ENCODE peak calls at places on chromosomes 7 and 10, in seven cellular contexts. J is uterus, U is mammary epithelial cell, L is K562, I is cardiac muscle cell, C is HepG2, O is lung. F is an unnamed sample.
A peak's percentile ranks its signal among the peaks of the same experiment; 100 is the strongest.

GRCh38 chr7:2959343-2959680 is 84.4 kb downstream of the CARD11 start:
- DNase-seq in O (no peak), I (no peak), L (no peak), J (no peak), U (no peak), C (no peak), F (peak; percentile 44)

GRCh38 chr7:79149831-79150230 is 303.6 kb downstream of the MAGI2 start:
- DNase-seq in U (no peak), O (no peak), L (no peak), I (peak; percentile 1), C (no peak), J (no peak), F (no peak)

GRCh38 chr10:118729641-118730258 is 25.0 kb downstream of the CACUL1 start:
- DNase-seq in J (no peak), O (no peak), L (no peak), U (no peak), C (no peak), I (peak; percentile 26), F (no peak)

GRCh38 chr7:23315366-23315765 is 16.2 kb downstream of the MALSU1 start:
- DNase-seq in J (no peak), O (no peak), C (no peak), L (no peak), U (peak; percentile 48), I (peak; percentile 31), F (no peak)

GRCh38 chr7:4742852-4743251 is 32.6 kb upstream of the AP5Z1 start:
- DNase-seq in L (no peak), J (no peak), U (no peak), C (no peak), O (no peak), I (no peak), F (no peak)

GRCh38 chr7:19674266-19674960 is 34.4 kb downstream of the POLR1F start:
- DNase-seq in J (no peak), C (no peak), O (no peak), L (no peak), I (peak; percentile 19), U (peak; percentile 9), F (no peak)

GRCh38 chr7:17147409-17147808 is 151.0 kb upstream of the AHR start:
- DNase-seq in L (no peak), I (no peak), U (no peak), C (no peak), J (no peak), O (no peak), F (no peak)

GRCh38 chr7:101255841-101256240 is 11.0 kb upstream of the FIS1 start:
- DNase-seq in L (no peak), O (no peak), I (no peak), J (no peak), U (no peak), C (no peak), F (no peak)

GRCh38 chr10:27383595-27384542 is 120.2 kb upstream of the RAB18 start:
- DNase-seq in O (no peak), I (no peak), J (no peak), U (peak; percentile 51), L (no peak), C (peak; percentile 38), F (no peak)

GRCh38 chr10:18793951-18794350 is 134.7 kb downstream of the ARL5B start:
- DNase-seq in I (peak; percentile 5), C (peak; percentile 4), O (no peak), U (peak; percentile 14), L (no peak), J (no peak), F (peak; percentile 6)

GRCh38 chr10:67618116-67618515 is 77.9 kb downstream of the CTNNA3 start:
- DNase-seq in I (no peak), C (no peak), L (no peak), U (no peak), J (no peak), O (no peak), F (no peak)

GRCh38 chr7:88806280-88807037 is 10.9 kb upstream of the TEX47 start:
- DNase-seq in C (no peak), O (no peak), L (no peak), J (no peak), I (no peak), U (no peak), F (no peak)

GRCh38 chr10:24503627-24504320 is 219.9 kb downstream of the ARHGAP21 start:
- DNase-seq in I (peak; percentile 59), O (peak; percentile 46), L (peak; percentile 56), C (peak; percentile 63), J (no peak), U (peak; percentile 54), F (no peak)

GRCh38 chr7:100212631-100213286 is 7.0 kb upstream of the PVRIG start:
- DNase-seq in U (no peak), I (no peak), O (no peak), C (no peak), L (no peak), J (no peak), F (no peak)

GRCh38 chr10:132712291-132712690 is 73.7 kb downstream of the NKX6-2 start:
- DNase-seq in L (no peak), J (no peak), U (no peak), C (no peak), I (no peak), O (no peak), F (peak; percentile 9)
- H3K4me1 ChIP-seq in L (peaks cover 15% of the 10 kb centered on the region), J (no peaks in the 10 kb centered on the region), U (no peaks in the 10 kb centered on the region), C (no peaks in the 10 kb centered on the region), I (no peaks in the 10 kb centered on the region), O (no peaks in the 10 kb centered on the region), F (peaks cover 3% of the 10 kb centered on the region)

DNA sequence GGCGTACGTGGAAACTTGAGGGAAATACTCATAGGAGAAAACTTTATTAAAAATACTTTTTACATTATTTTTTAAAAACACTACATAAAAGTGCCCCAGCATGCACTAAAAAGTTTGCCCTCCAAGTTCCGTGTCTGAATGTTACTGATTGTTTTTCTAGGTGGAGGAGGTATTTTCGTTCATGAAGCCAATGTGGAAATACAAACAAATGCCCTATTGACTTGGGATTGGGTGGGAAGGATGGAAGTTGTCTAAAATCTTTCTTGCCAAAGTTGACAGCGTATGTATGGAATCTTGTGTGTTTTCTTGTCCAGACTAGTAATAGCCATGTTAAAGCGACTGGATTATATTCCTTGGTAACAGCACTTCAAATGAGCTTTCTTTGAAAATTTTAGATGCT is 1.2 kb downstream of the PROSER2 start:
- DNase-seq in L (no peak), I (peak; percentile 33), U (peak; percentile 23), J (no peak), O (no peak), C (peak; percentile 36), F (no peak)
- H3K4me3 ChIP-seq in L (peak overlapping the region; percentile 68), I (peak overlapping the region; percentile 89), U (peak overlapping the region; percentile 89), J (no peak overlapping the region), O (no peak overlapping the region), C (peak overlapping the region; percentile 98), F (no peak overlapping the region)

GRCh38 chr7:139735912-139736595 is 41.7 kb downstream of the HIPK2 start:
- DNase-seq in U (no peak), J (no peak), C (no peak), I (no peak), O (no peak), L (no peak), F (no peak)
- H3K4me1 ChIP-seq in U (peaks cover 49% of the 10 kb centered on the region), J (peaks cover 12% of the 10 kb centered on the region), C (peaks cover 85% of the 10 kb centered on the region), I (peaks cover 19% of the 10 kb centered on the region), O (peaks cover 26% of the 10 kb centered on the region), L (no peaks in the 10 kb centered on the region), F (peaks cover 41% of the 10 kb centered on the region)

GRCh38 chr7:134780166-134780853 is 876 bp downstream of the CALD1 start:
- DNase-seq in U (no peak), J (no peak), C (no peak), L (no peak), O (no peak), I (peak; percentile 63), F (no peak)

GRCh38 chr7:134782121-134782623 is 2.7 kb downstream of the CALD1 start:
- DNase-seq in I (peak; percentile 66), U (no peak), O (no peak), L (no peak), J (no peak), C (no peak), F (no peak)

GRCh38 chr7:134778941-134779740 is at the start of gene CALD1:
- DNase-seq in I (peak; percentile 99), J (peak; percentile 93), L (no peak), O (peak; percentile 54), U (peak; percentile 99), C (peak; percentile 78), F (peak; percentile 43)

GRCh38 chr7:134779741-134780065 is 269 bp downstream of the CALD1 start:
- DNase-seq in U (no peak), I (no peak), J (peak; percentile 38), L (no peak), O (no peak), C (no peak), F (no peak)

DNA sequence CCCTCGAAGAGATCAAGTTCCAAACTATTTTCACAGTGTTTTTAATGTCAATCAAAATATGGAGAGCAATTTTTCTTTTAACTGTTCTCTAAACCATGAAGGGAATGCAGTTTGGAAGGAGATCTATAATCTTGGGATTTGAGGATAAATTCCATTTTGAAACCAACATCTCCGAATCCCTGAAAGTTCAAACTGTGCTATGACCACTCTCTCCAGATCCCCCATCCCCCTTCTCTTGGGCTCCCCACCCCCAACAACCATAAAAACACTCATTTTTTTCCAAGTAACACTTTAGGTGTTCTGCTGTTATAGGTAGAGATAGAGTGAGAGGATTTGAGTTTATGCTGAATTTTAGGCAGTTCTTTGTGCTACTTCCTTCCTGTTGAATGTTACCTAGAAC is 1.7 kb downstream of the CALD1 start:
- DNase-seq in C (no peak), O (no peak), L (no peak), I (no peak), J (no peak), U (no peak), F (no peak)
- H3K4me3 ChIP-seq in C (no peak overlapping the region), O (no peak overlapping the region), L (no peak overlapping the region), I (peak overlapping the region; percentile 64), J (peak overlapping the region; percentile 78), U (peak overlapping the region; percentile 60), F (no peak overlapping the region)

DNA sequence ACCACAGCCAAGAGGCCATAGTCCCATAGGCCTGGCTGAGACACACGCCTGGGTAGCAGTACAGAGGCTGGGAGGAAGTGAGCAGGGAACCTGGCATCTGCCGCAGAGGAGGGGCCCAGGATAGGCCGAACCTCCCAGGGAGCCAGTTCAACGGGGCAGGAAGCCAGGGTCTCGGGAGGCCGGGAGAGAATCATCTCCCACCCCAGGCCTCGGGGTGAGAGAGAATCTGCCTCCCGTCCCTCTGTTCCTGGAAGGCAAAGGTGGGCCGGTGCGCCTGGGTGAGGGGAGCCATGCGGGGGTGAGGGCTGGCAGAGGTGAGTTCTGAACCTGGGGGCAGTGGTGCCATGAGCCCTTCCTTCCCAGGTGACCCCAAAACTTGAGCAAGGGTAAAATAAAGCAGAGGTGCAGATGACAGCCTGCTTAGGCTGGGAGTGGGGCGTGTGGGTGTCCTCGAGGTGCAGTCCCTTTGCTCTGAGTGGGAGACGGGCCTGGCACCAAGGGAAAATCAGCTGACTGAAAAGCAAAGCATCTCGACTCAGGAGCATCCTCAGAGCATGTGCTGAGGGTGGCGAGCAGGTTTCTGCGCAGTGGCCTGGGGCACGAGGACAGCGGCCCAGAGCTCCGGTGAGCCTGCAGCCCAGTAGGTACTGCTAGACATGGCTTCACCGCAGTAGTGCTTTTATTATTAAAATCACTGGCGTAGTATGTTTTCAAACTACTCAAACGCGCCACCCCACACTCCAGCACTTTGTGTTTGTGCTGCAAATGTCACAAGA is 15.5 kb downstream of the AGAP3 start:
- DNase-seq in U (no peak), O (no peak), C (no peak), J (no peak), I (no peak), L (no peak), F (no peak)
- H3K4me1 ChIP-seq in U (no peaks in the 10 kb centered on the region), O (peaks cover 7% of the 10 kb centered on the region), C (no peaks in the 10 kb centered on the region), J (peaks cover 9% of the 10 kb centered on the region), I (peaks cover 6% of the 10 kb centered on the region), L (peaks cover 28% of the 10 kb centered on the region), F (no peaks in the 10 kb centered on the region)

F was measured in mucosa of descending colon.